ENCODE peak calls at places on chromosomes 4 and X, in eight cellular contexts. One of them, this sample, is unnamed.

GRCh38 chr4:150366487-150366999 is 215.4 kb upstream of the MAB21L2 start:
- DNase-seq in cardiac fibroblast: no peak
- DNase-seq in CD8-positive, alpha-beta T cell: no peak
- DNase-seq in mesenchymal stem cell: no peak
- DNase-seq in WERI-Rb-1: peak; percentile 79
- DNase-seq in fibroblast of the aortic adventitia: no peak
- DNase-seq in lower lobe of right lung: no peak
- DNase-seq in iPS DF 6.9: no peak
- DNase-seq in this sample: no peak

GRCh38 chrX:11533211-11533651 is 132.5 kb downstream of the ARHGAP6 start:
- DNase-seq in cardiac fibroblast: peak; percentile 85
- DNase-seq in CD8-positive, alpha-beta T cell: no peak
- DNase-seq in mesenchymal stem cell: peak; percentile 77
- DNase-seq in WERI-Rb-1: no peak
- DNase-seq in fibroblast of the aortic adventitia: peak; percentile 91
- DNase-seq in lower lobe of right lung: no peak
- DNase-seq in iPS DF 6.9: no peak
- DNase-seq in this sample: no peak

GRCh38 chr4:136650541-136651277 is 881.6 kb downstream of the PCDH18 start:
- DNase-seq in cardiac fibroblast: peak; percentile 0
- DNase-seq in CD8-positive, alpha-beta T cell: no peak
- DNase-seq in mesenchymal stem cell: peak; percentile 19
- DNase-seq in WERI-Rb-1: no peak
- DNase-seq in fibroblast of the aortic adventitia: no peak
- DNase-seq in lower lobe of right lung: no peak
- DNase-seq in iPS DF 6.9: no peak
- DNase-seq in this sample: no peak

GRCh38 chr4:3766791-3767561 is 791 bp downstream of the ADRA2C start:
- DNase-seq in cardiac fibroblast: no peak
- DNase-seq in CD8-positive, alpha-beta T cell: no peak
- DNase-seq in mesenchymal stem cell: peak; percentile 1
- DNase-seq in WERI-Rb-1: no peak
- DNase-seq in fibroblast of the aortic adventitia: no peak
- DNase-seq in lower lobe of right lung: no peak
- DNase-seq in iPS DF 6.9: no peak
- DNase-seq in this sample: no peak

GRCh38 chr4:112951362-112951962 is 98.0 kb upstream of the ANK2 start:
- DNase-seq in cardiac fibroblast: peak; percentile 26
- DNase-seq in CD8-positive, alpha-beta T cell: no peak
- DNase-seq in mesenchymal stem cell: peak; percentile 34
- DNase-seq in WERI-Rb-1: no peak
- DNase-seq in fibroblast of the aortic adventitia: peak; percentile 43
- DNase-seq in lower lobe of right lung: no peak
- DNase-seq in iPS DF 6.9: no peak
- DNase-seq in this sample: no peak

GRCh38 chr4:106981431-106981830 is 54.7 kb downstream of the DKK2 start:
- DNase-seq in cardiac fibroblast: no peak
- DNase-seq in CD8-positive, alpha-beta T cell: no peak
- DNase-seq in mesenchymal stem cell: no peak
- DNase-seq in WERI-Rb-1: no peak
- DNase-seq in fibroblast of the aortic adventitia: no peak
- DNase-seq in lower lobe of right lung: no peak
- DNase-seq in iPS DF 6.9: peak; percentile 25
- DNase-seq in this sample: no peak

GRCh38 chr4:2689825-2690700 is 66.1 kb downstream of the TNIP2 start:
- DNase-seq in cardiac fibroblast: no peak
- DNase-seq in CD8-positive, alpha-beta T cell: no peak
- DNase-seq in mesenchymal stem cell: no peak
- DNase-seq in WERI-Rb-1: no peak
- DNase-seq in fibroblast of the aortic adventitia: no peak
- DNase-seq in lower lobe of right lung: no peak
- DNase-seq in iPS DF 6.9: no peak
- DNase-seq in this sample: no peak

GRCh38 chrX:125778256-125778655 is 387.8 kb downstream of the DCAF12L2 start:
- DNase-seq in cardiac fibroblast: no peak
- DNase-seq in CD8-positive, alpha-beta T cell: no peak
- DNase-seq in mesenchymal stem cell: no peak
- DNase-seq in WERI-Rb-1: no peak
- DNase-seq in fibroblast of the aortic adventitia: no peak
- DNase-seq in lower lobe of right lung: no peak
- DNase-seq in iPS DF 6.9: no peak
- DNase-seq in this sample: no peak

GRCh38 chrX:45849261-45849660 is 648.6 kb upstream of the DIPK2B start:
- DNase-seq in cardiac fibroblast: peak; percentile 76
- DNase-seq in CD8-positive, alpha-beta T cell: no peak
- DNase-seq in mesenchymal stem cell: peak; percentile 74
- DNase-seq in WERI-Rb-1: no peak
- DNase-seq in fibroblast of the aortic adventitia: peak; percentile 77
- DNase-seq in lower lobe of right lung: no peak
- DNase-seq in iPS DF 6.9: no peak
- DNase-seq in this sample: no peak

GRCh38 chr4:131644619-131645018 is 1504.5 kb upstream of the PCDH10 start:
- DNase-seq in cardiac fibroblast: peak; percentile 68
- DNase-seq in CD8-positive, alpha-beta T cell: no peak
- DNase-seq in mesenchymal stem cell: peak; percentile 50
- DNase-seq in WERI-Rb-1: peak; percentile 68
- DNase-seq in fibroblast of the aortic adventitia: peak; percentile 32
- DNase-seq in lower lobe of right lung: no peak
- DNase-seq in iPS DF 6.9: peak; percentile 48
- DNase-seq in this sample: no peak

GRCh38 chr4:73952352-73952751 is 29.5 kb downstream of the PF4 start:
- DNase-seq in cardiac fibroblast: no peak
- DNase-seq in CD8-positive, alpha-beta T cell: no peak
- DNase-seq in mesenchymal stem cell: no peak
- DNase-seq in WERI-Rb-1: no peak
- DNase-seq in fibroblast of the aortic adventitia: no peak
- DNase-seq in lower lobe of right lung: no peak
- DNase-seq in iPS DF 6.9: no peak
- DNase-seq in this sample: no peak

GRCh38 chr4:793109-793861 is 32.6 kb downstream of the CPLX1 start:
- DNase-seq in cardiac fibroblast: no peak
- DNase-seq in CD8-positive, alpha-beta T cell: no peak
- DNase-seq in mesenchymal stem cell: no peak
- DNase-seq in WERI-Rb-1: no peak
- DNase-seq in fibroblast of the aortic adventitia: no peak
- DNase-seq in lower lobe of right lung: peak; percentile 31
- DNase-seq in iPS DF 6.9: no peak
- DNase-seq in this sample: no peak

GRCh38 chr4:791866-792630 is 33.9 kb downstream of the CPLX1 start:
- DNase-seq in cardiac fibroblast: peak; percentile 31
- DNase-seq in CD8-positive, alpha-beta T cell: no peak
- DNase-seq in mesenchymal stem cell: no peak
- DNase-seq in WERI-Rb-1: no peak
- DNase-seq in fibroblast of the aortic adventitia: peak; percentile 12
- DNase-seq in lower lobe of right lung: peak; percentile 60
- DNase-seq in iPS DF 6.9: no peak
- DNase-seq in this sample: peak; percentile 32

GRCh38 chr4:793941-794621 is 31.8 kb downstream of the CPLX1 start:
- DNase-seq in cardiac fibroblast: no peak
- DNase-seq in CD8-positive, alpha-beta T cell: no peak
- DNase-seq in mesenchymal stem cell: no peak
- DNase-seq in WERI-Rb-1: peak; percentile 62
- DNase-seq in fibroblast of the aortic adventitia: no peak
- DNase-seq in lower lobe of right lung: peak; percentile 14
- DNase-seq in iPS DF 6.9: no peak
- DNase-seq in this sample: no peak

GRCh38 chr4:791201-791865 is 34.6 kb downstream of the CPLX1 start:
- DNase-seq in cardiac fibroblast: no peak
- DNase-seq in CD8-positive, alpha-beta T cell: no peak
- DNase-seq in mesenchymal stem cell: no peak
- DNase-seq in WERI-Rb-1: no peak
- DNase-seq in fibroblast of the aortic adventitia: no peak
- DNase-seq in lower lobe of right lung: peak; percentile 28
- DNase-seq in iPS DF 6.9: no peak
- DNase-seq in this sample: no peak

GRCh38 chr4:792729-793108 is 33.2 kb downstream of the CPLX1 start:
- DNase-seq in cardiac fibroblast: no peak
- DNase-seq in CD8-positive, alpha-beta T cell: no peak
- DNase-seq in mesenchymal stem cell: no peak
- DNase-seq in WERI-Rb-1: no peak
- DNase-seq in fibroblast of the aortic adventitia: no peak
- DNase-seq in lower lobe of right lung: peak; percentile 40
- DNase-seq in iPS DF 6.9: no peak
- DNase-seq in this sample: no peak
- H3K4me3 ChIP-seq in cardiac fibroblast: no peak overlapping the region
- H3K4me3 ChIP-seq in CD8-positive, alpha-beta T cell: peak overlapping the region; percentile 24
- H3K4me3 ChIP-seq in mesenchymal stem cell: no peak overlapping the region
- H3K4me3 ChIP-seq in WERI-Rb-1: no peak overlapping the region
- H3K4me3 ChIP-seq in fibroblast of the aortic adventitia: no peak overlapping the region
- H3K4me3 ChIP-seq in lower lobe of right lung: no peak overlapping the region
- H3K4me3 ChIP-seq in iPS DF 6.9: no peak overlapping the region
- H3K4me3 ChIP-seq in this sample: peak overlapping the region; percentile 54

DNA sequence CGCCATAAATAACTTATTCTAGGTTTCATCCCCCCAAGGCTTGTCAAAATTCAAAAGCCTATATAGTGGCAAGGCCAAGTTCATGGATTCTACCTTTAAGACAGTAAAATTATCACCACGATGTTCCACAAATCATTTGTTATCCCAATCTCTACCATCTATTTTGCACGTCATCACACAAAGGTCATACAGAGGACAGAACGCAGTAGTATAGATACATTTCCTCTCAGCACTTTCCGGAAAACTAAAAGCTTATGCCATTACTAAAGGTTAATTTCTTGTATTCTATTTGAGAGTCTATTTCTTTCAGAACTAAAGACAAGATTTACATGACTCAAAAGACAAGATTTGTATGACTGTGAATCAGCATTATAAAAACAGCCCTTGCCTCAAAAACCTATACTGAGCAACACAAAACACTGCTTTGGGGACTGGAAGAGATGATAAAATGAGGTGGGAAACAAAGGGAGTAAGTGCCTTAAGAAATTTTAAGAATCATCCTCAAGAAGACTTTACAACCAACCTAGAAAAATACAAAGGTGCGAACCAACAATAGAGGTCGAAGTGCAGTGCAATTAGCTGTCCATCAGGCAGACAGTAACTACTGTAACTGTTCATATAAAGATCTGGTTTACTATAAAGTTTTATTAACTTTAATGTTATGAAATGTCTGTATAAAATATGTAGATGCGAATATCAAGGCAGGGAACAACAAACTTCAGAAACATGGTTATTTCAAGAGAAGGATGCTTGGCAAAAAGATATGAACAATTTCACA is 7.6 kb downstream of the UBE2D3 start:
- DNase-seq in cardiac fibroblast: no peak
- DNase-seq in CD8-positive, alpha-beta T cell: no peak
- DNase-seq in mesenchymal stem cell: no peak
- DNase-seq in WERI-Rb-1: no peak
- DNase-seq in fibroblast of the aortic adventitia: no peak
- DNase-seq in lower lobe of right lung: no peak
- DNase-seq in iPS DF 6.9: no peak
- DNase-seq in this sample: peak; percentile 35
- H3K4me3 ChIP-seq in cardiac fibroblast: no peak overlapping the region
- H3K4me3 ChIP-seq in CD8-positive, alpha-beta T cell: peak overlapping the region; percentile 25
- H3K4me3 ChIP-seq in mesenchymal stem cell: peak overlapping the region; percentile 95
- H3K4me3 ChIP-seq in WERI-Rb-1: no peak overlapping the region
- H3K4me3 ChIP-seq in fibroblast of the aortic adventitia: no peak overlapping the region
- H3K4me3 ChIP-seq in lower lobe of right lung: peak overlapping the region; percentile 7
- H3K4me3 ChIP-seq in iPS DF 6.9: no peak overlapping the region
- H3K4me3 ChIP-seq in this sample: peak overlapping the region; percentile 35

GRCh38 chrX:129779747-129780146 is at the start of gene SASH3:
- DNase-seq in cardiac fibroblast: no peak
- DNase-seq in CD8-positive, alpha-beta T cell: peak; percentile 58
- DNase-seq in mesenchymal stem cell: no peak
- DNase-seq in WERI-Rb-1: no peak
- DNase-seq in fibroblast of the aortic adventitia: no peak
- DNase-seq in lower lobe of right lung: peak; percentile 82
- DNase-seq in iPS DF 6.9: no peak
- DNase-seq in this sample: peak; percentile 58
- H3K4me3 ChIP-seq in cardiac fibroblast: no peak within 1 kb of the TSS
- H3K4me3 ChIP-seq in CD8-positive, alpha-beta T cell: peak within 1 kb of the TSS; percentile 97
- H3K4me3 ChIP-seq in mesenchymal stem cell: no peak within 1 kb of the TSS
- H3K4me3 ChIP-seq in WERI-Rb-1: no peak within 1 kb of the TSS
- H3K4me3 ChIP-seq in fibroblast of the aortic adventitia: no peak within 1 kb of the TSS
- H3K4me3 ChIP-seq in lower lobe of right lung: peak within 1 kb of the TSS; percentile 51
- H3K4me3 ChIP-seq in iPS DF 6.9: no peak within 1 kb of the TSS
- H3K4me3 ChIP-seq in this sample: peak within 1 kb of the TSS; percentile 63

DNA sequence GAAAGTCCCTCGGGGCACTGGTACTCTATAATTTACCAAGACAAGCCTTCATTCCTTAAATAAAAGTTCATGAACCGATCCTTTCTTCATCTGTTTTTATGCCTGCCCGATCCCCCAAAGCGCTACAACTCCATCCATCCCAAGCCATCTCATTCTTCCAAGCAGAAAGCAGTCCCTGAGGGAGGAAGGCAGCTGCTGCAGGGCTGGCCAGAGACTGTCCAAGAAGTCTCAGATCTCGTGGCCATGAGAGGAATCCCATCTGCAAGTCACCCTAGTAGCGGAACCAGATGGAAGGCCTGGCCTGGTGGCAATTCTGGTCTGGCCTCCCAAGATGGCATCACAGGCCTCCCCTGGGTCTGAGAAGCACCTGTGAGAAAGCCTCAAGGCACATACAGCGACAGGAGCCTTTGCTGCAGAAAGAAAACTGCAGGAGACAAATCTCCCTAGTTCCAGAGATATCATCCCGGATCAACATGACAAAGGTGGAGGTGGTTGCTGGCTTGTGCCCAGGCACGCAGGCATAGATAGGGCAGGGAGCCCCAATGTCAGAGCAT is 93.7 kb downstream of the BCOR start:
- DNase-seq in cardiac fibroblast: no peak
- DNase-seq in CD8-positive, alpha-beta T cell: no peak
- DNase-seq in mesenchymal stem cell: no peak
- DNase-seq in WERI-Rb-1: no peak
- DNase-seq in fibroblast of the aortic adventitia: no peak
- DNase-seq in lower lobe of right lung: no peak
- DNase-seq in iPS DF 6.9: no peak
- DNase-seq in this sample: no peak
- H3K4me3 ChIP-seq in cardiac fibroblast: no peak overlapping the region
- H3K4me3 ChIP-seq in CD8-positive, alpha-beta T cell: no peak overlapping the region
- H3K4me3 ChIP-seq in mesenchymal stem cell: no peak overlapping the region
- H3K4me3 ChIP-seq in WERI-Rb-1: no peak overlapping the region
- H3K4me3 ChIP-seq in fibroblast of the aortic adventitia: no peak overlapping the region
- H3K4me3 ChIP-seq in lower lobe of right lung: no peak overlapping the region
- H3K4me3 ChIP-seq in iPS DF 6.9: no peak overlapping the region
- H3K4me3 ChIP-seq in this sample: no peak overlapping the region

This sample was measured in effector memory CD4-positive, alpha-beta T cell.